ENCODE peak calls at places on chromosomes 2 and 18, in ten cellular contexts. L is cardiac muscle cell, B is AG04450, W is GM12865, I is astrocyte of the spinal cord, V is hepatocyte, C is foreskin keratinocyte, F is AG10803, J is PC-3, Z is fibroblast of pulmonary artery. O is an unnamed sample.

GRCh38 chr2:31136732-31137131 is 1.5 kb downstream of the GALNT14 start:
- DNase-seq in L (no peak), B (no peak), W (no peak), I (no peak), V (no peak), C (no peak), F (no peak), J (no peak), Z (no peak), O (no peak)

GRCh38 chr2:3280683-3281520 is 96.7 kb downstream of the EIPR1 start:
- DNase-seq in L (no peak), B (no peak), W (no peak), I (no peak), V (no peak), C (no peak), F (no peak), J (no peak), Z (no peak), O (no peak)

GRCh38 chr18:23943903-23944624 is 70.5 kb upstream of the TTC39C start:
- DNase-seq in L (no peak), B (peak), W (peak), I (peak), V (no peak), C (no peak), F (peak), J (no peak), Z (peak), O (peak)

GRCh38 chr18:50393802-50394201 is 19.0 kb downstream of the SKA1 start:
- DNase-seq in L (no peak), B (no peak), W (no peak), I (no peak), V (no peak), C (no peak), F (no peak), J (no peak), Z (no peak), O (no peak)

GRCh38 chr2:218999881-219000568 is 6.8 kb upstream of the CRYBA2 start:
- DNase-seq in L (peak), B (no peak), W (no peak), I (no peak), V (peak), C (no peak), F (no peak), J (no peak), Z (no peak), O (no peak)

GRCh38 chr2:210000464-210001324 is 1.7 kb upstream of the RPE start:
- DNase-seq in L (no peak), B (no peak), W (no peak), I (no peak), V (no peak), C (no peak), F (no peak), J (no peak), Z (no peak), O (no peak)

GRCh38 chr18:51211552-51211951 is 14.1 kb upstream of the MEX3C start:
- DNase-seq in L (no peak), B (no peak), W (peak), I (peak), V (no peak), C (no peak), F (peak), J (peak), Z (peak), O (peak)

GRCh38 chr18:49178736-49179135 is 228.0 kb upstream of the SMAD7 start:
- DNase-seq in L (peak), B (no peak), W (peak), I (peak), V (peak), C (no peak), F (peak), J (peak), Z (peak), O (no peak)

GRCh38 chr2:99695856-99696255 is 206.0 kb upstream of the REV1 start:
- DNase-seq in L (no peak), B (no peak), W (no peak), I (no peak), V (no peak), C (no peak), F (no peak), J (no peak), Z (no peak), O (no peak)

GRCh38 chr2:5203356-5203755 is 488.8 kb upstream of the SOX11 start:
- DNase-seq in L (no peak), B (no peak), W (no peak), I (no peak), V (no peak), C (no peak), F (no peak), J (no peak), Z (no peak), O (no peak)

GRCh38 chr2:84875213-84875560 is 5.7 kb downstream of the TRABD2A start:
- DNase-seq in L (no peak), B (no peak), W (no peak), I (no peak), V (no peak), C (no peak), F (no peak), J (no peak), Z (no peak), O (no peak)

GRCh38 chr2:177767768-177768167 is 304.8 kb downstream of the PDE11A start:
- DNase-seq in L (no peak), B (no peak), W (no peak), I (no peak), V (no peak), C (no peak), F (no peak), J (no peak), Z (no peak), O (no peak)

GRCh38 chr2:162123806-162124758 is 28.0 kb downstream of the GCG start:
- DNase-seq in L (peak), B (no peak), W (peak), I (peak), V (peak), C (no peak), F (peak), J (peak), Z (peak), O (peak)

GRCh38 chr2:73979021-73979420 is 5.7 kb upstream of the TET3 start:
- DNase-seq in L (no peak), B (no peak), W (peak), I (no peak), V (no peak), C (no peak), F (no peak), J (no peak), Z (peak), O (no peak)

GRCh38 chr2:135311962-135312361 is 219.1 kb downstream of the ZRANB3 start:
- DNase-seq in L (no peak), B (no peak), W (no peak), I (no peak), V (no peak), C (no peak), F (no peak), J (no peak), Z (no peak), O (no peak)

GRCh38 chr2:42978887-42979415 is 186.6 kb upstream of the HAAO start:
- DNase-seq in L (no peak), B (no peak), W (no peak), I (no peak), V (no peak), C (no peak), F (no peak), J (no peak), Z (no peak), O (no peak)

GRCh38 chr2:216507220-216508143 is 8.8 kb downstream of the RPL37A start:
- DNase-seq in L (no peak), B (no peak), W (no peak), I (no peak), V (no peak), C (no peak), F (no peak), J (no peak), Z (no peak), O (no peak)

GRCh38 chr2:224025874-224026273 is 13.2 kb downstream of the SERPINE2 start:
- DNase-seq in L (no peak), B (no peak), W (peak), I (no peak), V (no peak), C (no peak), F (no peak), J (no peak), Z (no peak), O (no peak)

GRCh38 chr2:186349508-186349907 is 136.6 kb upstream of the ZC3H15 start:
- DNase-seq in L (no peak), B (peak), W (peak), I (peak), V (peak), C (peak), F (peak), J (peak), Z (peak), O (peak)

GRCh38 chr2:53545159-53546055 is 222.2 kb upstream of the CHAC2 start:
- DNase-seq in L (no peak), B (no peak), W (no peak), I (no peak), V (no peak), C (no peak), F (no peak), J (no peak), Z (no peak), O (no peak)

GRCh38 chr2:88835726-88836125 is 144.3 kb downstream of the RPIA start:
- DNase-seq in L (no peak), B (no peak), W (no peak), I (no peak), V (no peak), C (no peak), F (no peak), J (no peak), Z (no peak), O (no peak)

GRCh38 chr2:230124792-230125452 is 56.2 kb upstream of the SLC16A14 start:
- DNase-seq in L (no peak), B (no peak), W (peak), I (no peak), V (no peak), C (no peak), F (no peak), J (no peak), Z (no peak), O (no peak)

GRCh38 chr2:15939556-15939853 is 845 bp upstream of the MYCN start:
- DNase-seq in L (no peak), B (no peak), W (peak), I (no peak), V (no peak), C (no peak), F (no peak), J (peak), Z (no peak), O (no peak)

GRCh38 chr2:206936456-206937222 is 2.7 kb upstream of the CPO start:
- DNase-seq in L (no peak), B (no peak), W (no peak), I (no peak), V (no peak), C (no peak), F (peak), J (no peak), Z (peak), O (no peak)

GRCh38 chr2:236090027-236090382 is 78.2 kb downstream of the GBX2 start:
- DNase-seq in L (no peak), B (no peak), W (no peak), I (no peak), V (no peak), C (no peak), F (no peak), J (no peak), Z (no peak), O (no peak)

DNA sequence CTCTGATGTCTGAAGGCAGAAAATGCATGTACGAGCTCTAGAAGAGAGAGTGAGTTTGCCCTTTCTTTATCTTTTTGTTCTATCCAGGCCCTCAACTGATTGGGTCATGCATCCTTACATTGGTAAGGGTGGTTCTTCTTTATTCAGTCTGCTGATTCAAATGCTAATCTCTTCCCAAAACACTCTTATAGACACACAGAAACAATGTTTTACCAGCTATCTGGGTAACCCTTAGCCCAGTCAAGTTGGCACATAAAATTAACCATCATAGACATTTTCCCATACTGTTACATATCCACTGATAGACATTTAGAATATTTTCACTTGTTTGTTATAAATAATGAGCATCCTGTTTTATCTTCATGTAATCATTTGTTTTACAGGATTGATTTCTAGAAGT is 141.2 kb downstream of the TAF4B start:
- DNase-seq in L (no peak), B (no peak), W (no peak), I (no peak), V (no peak), C (no peak), F (no peak), J (no peak), Z (no peak), O (no peak)
- TF ChIP-seq CTCF in L (no peak), B (no peak), W (no peak), I (no peak), V (no peak), C (no peak), F (no peak), J (no peak), Z (no peak), O (no peak)

GRCh38 chr2:44996356-44996755 is 12.9 kb downstream of the SIX2 start:
- DNase-seq in L (no peak), B (no peak), W (no peak), I (no peak), V (no peak), C (no peak), F (no peak), J (no peak), Z (no peak), O (no peak)

GRCh38 chr2:44997948-44998347 is 11.3 kb downstream of the SIX2 start:
- DNase-seq in L (no peak), B (no peak), W (no peak), I (no peak), V (no peak), C (no peak), F (peak), J (no peak), Z (peak), O (peak)

GRCh38 chr2:44999540-44999939 is 9.7 kb downstream of the SIX2 start:
- DNase-seq in L (no peak), B (no peak), W (no peak), I (no peak), V (no peak), C (no peak), F (no peak), J (no peak), Z (no peak), O (no peak)

GRCh38 chr2:44989176-44989575 is 20.1 kb downstream of the SIX2 start:
- DNase-seq in L (no peak), B (no peak), W (no peak), I (no peak), V (no peak), C (no peak), F (no peak), J (no peak), Z (no peak), O (no peak)

DNA sequence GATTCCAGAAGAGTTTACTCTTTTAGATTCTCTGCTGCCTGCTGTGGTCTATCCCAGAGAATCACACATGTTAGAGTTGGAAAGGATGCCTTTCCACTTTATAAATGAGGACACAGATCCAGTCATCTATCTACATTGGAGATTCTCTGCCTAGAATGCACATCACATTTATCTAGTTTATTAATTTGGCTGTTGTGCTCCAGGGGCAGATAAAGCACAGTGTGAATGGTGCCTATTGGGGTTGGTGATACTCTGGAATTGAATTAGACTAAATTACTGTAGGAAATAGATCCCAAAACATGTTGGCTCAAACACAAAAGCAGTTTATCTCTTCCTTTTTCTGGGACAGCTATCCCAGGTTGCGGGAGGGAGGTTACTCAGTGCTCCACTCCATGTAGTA is 14.9 kb downstream of the SIX2 start:
- DNase-seq in L (no peak), B (no peak), W (no peak), I (no peak), V (no peak), C (no peak), F (no peak), J (no peak), Z (no peak), O (no peak)
- TF ChIP-seq CTCF in L (no peak), B (no peak), W (no peak), I (no peak), V (no peak), C (no peak), F (no peak), J (no peak), Z (no peak), O (no peak)

DNA sequence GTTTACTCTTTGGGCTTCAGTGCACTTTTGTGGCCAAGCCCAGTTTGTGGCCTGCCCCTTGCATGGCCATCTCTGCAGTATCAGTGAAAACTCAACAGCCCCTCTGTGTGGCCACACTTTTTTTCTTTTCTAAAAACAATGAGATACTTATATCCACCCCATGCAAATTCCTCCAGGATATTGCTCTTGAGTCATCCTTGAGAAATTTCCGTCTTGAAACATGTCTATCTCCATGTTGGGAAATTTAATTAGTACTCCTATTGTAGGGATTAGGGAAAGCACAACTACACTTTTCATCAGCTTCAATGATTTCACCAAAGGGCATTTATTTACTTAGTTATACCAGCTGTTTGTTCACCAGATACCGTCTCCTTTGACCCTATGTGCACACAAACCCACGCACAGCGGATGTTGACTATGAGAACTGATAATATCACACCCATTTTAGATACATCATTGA is 993.1 kb downstream of the TSN start:
- DNase-seq in L (no peak), B (no peak), W (no peak), I (peak), V (peak), C (peak), F (peak), J (peak), Z (peak), O (no peak)
- TF ChIP-seq CTCF in L (peak), B (no peak), W (no peak), I (no peak), V (peak), C (no peak), F (peak), J (peak), Z (peak), O (no peak)

GRCh38 chr2:147288131-147288530 is 556.7 kb upstream of the ACVR2A start:
- DNase-seq in L (no peak), B (no peak), W (peak), I (no peak), V (no peak), C (no peak), F (no peak), J (no peak), Z (no peak), O (no peak)
- TF ChIP-seq CTCF in L (no peak), B (no peak), W (no peak), I (no peak), V (no peak), C (peak), F (no peak), J (no peak), Z (no peak), O (no peak)